ENCODE peak calls at places on chromosomes 6 and 20, in five cellular contexts. One of them, this sample, is unnamed.

GRCh38 chr6:154732824-154733609 is at the start of gene SCAF8:
- DNase-seq in K562: peak; percentile 88
- DNase-seq in GM12878: peak; percentile 23
- DNase-seq in H1: peak; percentile 34
- DNase-seq in HepG2: peak; percentile 73
- DNase-seq in this sample: peak; percentile 84

GRCh38 chr20:24695529-24696225 is 226.2 kb downstream of the SYNDIG1 start:
- DNase-seq in K562: no peak
- DNase-seq in GM12878: no peak
- DNase-seq in H1: no peak
- DNase-seq in HepG2: no peak
- DNase-seq in this sample: no peak

GRCh38 chr6:125528614-125529013 is 220.8 kb upstream of the HEY2 start:
- DNase-seq in K562: no peak
- DNase-seq in GM12878: no peak
- DNase-seq in H1: no peak
- DNase-seq in HepG2: no peak
- DNase-seq in this sample: peak; percentile 84

GRCh38 chr6:26232950-26233607 is 131.9 kb upstream of the BTN3A2 start:
- DNase-seq in K562: no peak
- DNase-seq in GM12878: peak; percentile 55
- DNase-seq in H1: no peak
- DNase-seq in HepG2: no peak
- DNase-seq in this sample: peak; percentile 58

GRCh38 chr20:61847986-61848385 is 217.7 kb downstream of the TAF4 start:
- DNase-seq in K562: no peak
- DNase-seq in GM12878: no peak
- DNase-seq in H1: no peak
- DNase-seq in HepG2: no peak
- DNase-seq in this sample: no peak

GRCh38 chr6:16518265-16518664 is 243.0 kb downstream of the ATXN1 start:
- DNase-seq in K562: no peak
- DNase-seq in GM12878: no peak
- DNase-seq in H1: no peak
- DNase-seq in HepG2: no peak
- DNase-seq in this sample: peak; percentile 43

GRCh38 chr6:91045152-91045551 is 458.3 kb upstream of the MAP3K7 start:
- DNase-seq in K562: no peak
- DNase-seq in GM12878: no peak
- DNase-seq in H1: no peak
- DNase-seq in HepG2: no peak
- DNase-seq in this sample: no peak

GRCh38 chr6:33738153-33738552 is 8.6 kb downstream of the IP6K3 start:
- DNase-seq in K562: no peak
- DNase-seq in GM12878: no peak
- DNase-seq in H1: no peak
- DNase-seq in HepG2: no peak
- DNase-seq in this sample: no peak

GRCh38 chr6:7727951-7728854 is 2.3 kb downstream of the BMP6 start:
- DNase-seq in K562: no peak
- DNase-seq in GM12878: no peak
- DNase-seq in H1: no peak
- DNase-seq in HepG2: no peak
- DNase-seq in this sample: peak; percentile 76

GRCh38 chr6:35165630-35166071 is 24.5 kb upstream of the TCP11 start:
- DNase-seq in K562: no peak
- DNase-seq in GM12878: peak; percentile 15
- DNase-seq in H1: no peak
- DNase-seq in HepG2: peak; percentile 52
- DNase-seq in this sample: no peak

GRCh38 chr6:3831741-3832530 is 17.2 kb upstream of the FAM50B start:
- DNase-seq in K562: no peak
- DNase-seq in GM12878: no peak
- DNase-seq in H1: no peak
- DNase-seq in HepG2: no peak
- DNase-seq in this sample: no peak

GRCh38 chr20:16761305-16761829 is 13.2 kb downstream of the OTOR start:
- DNase-seq in K562: peak; percentile 49
- DNase-seq in GM12878: peak; percentile 19
- DNase-seq in H1: peak; percentile 41
- DNase-seq in HepG2: peak; percentile 77
- DNase-seq in this sample: peak; percentile 85

GRCh38 chr6:112253505-112253841 is 894 bp downstream of the LAMA4 start:
- DNase-seq in K562: no peak
- DNase-seq in GM12878: no peak
- DNase-seq in H1: no peak
- DNase-seq in HepG2: no peak
- DNase-seq in this sample: no peak

GRCh38 chr20:11438412-11438811 is 479.3 kb upstream of the BTBD3 start:
- DNase-seq in K562: no peak
- DNase-seq in GM12878: no peak
- DNase-seq in H1: no peak
- DNase-seq in HepG2: no peak
- DNase-seq in this sample: peak; percentile 26

GRCh38 chr6:106870069-106870468 is 104.5 kb downstream of the CD24 start:
- DNase-seq in K562: no peak
- DNase-seq in GM12878: no peak
- DNase-seq in H1: no peak
- DNase-seq in HepG2: peak; percentile 29
- DNase-seq in this sample: no peak

GRCh38 chr6:491233-491632 is 99.7 kb downstream of the IRF4 start:
- DNase-seq in K562: no peak
- DNase-seq in GM12878: no peak
- DNase-seq in H1: no peak
- DNase-seq in HepG2: no peak
- DNase-seq in this sample: no peak

GRCh38 chr20:63520939-63521601 is 505 bp downstream of the PPDPF start:
- DNase-seq in K562: peak; percentile 91
- DNase-seq in GM12878: no peak
- DNase-seq in H1: no peak
- DNase-seq in HepG2: peak; percentile 40
- DNase-seq in this sample: peak; percentile 82
- TF ChIP-seq CREB1 in K562: no peak
- TF ChIP-seq CREB1 in GM12878: no peak
- TF ChIP-seq CREB1 in H1: peak; percentile 38
- TF ChIP-seq CREB1 in HepG2: no peak
- TF ChIP-seq CREB1 in this sample: no peak

DNA sequence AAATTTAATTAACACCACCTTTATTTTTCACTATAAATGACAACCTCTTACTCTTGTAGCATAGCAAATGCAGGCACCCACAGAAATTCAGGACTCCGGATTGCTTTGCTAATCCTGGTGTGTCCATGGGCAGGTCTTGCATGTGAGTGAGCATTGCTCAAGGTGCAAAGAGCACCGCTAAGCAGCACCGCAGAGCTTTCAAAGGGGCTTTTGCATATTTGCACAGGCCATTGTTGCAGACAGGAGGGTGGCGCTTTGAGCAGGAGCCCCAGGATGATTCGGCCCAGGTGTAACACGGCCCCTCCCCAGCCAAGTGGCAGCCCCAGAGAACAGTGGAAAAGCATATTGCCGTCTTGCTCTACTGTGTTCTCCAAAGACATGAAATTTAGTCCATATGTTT is 293.2 kb downstream of the NRN1 start:
- DNase-seq in K562: no peak
- DNase-seq in GM12878: no peak
- DNase-seq in H1: no peak
- DNase-seq in HepG2: peak; percentile 95
- DNase-seq in this sample: peak; percentile 63
- H3K4me2 ChIP-seq in K562: no peak overlapping the region
- H3K4me2 ChIP-seq in GM12878: no peak overlapping the region
- H3K4me2 ChIP-seq in H1: peak overlapping the region; percentile 39
- H3K4me2 ChIP-seq in HepG2: peak overlapping the region; percentile 40
- H3K4me2 ChIP-seq in this sample: peak overlapping the region; percentile 49

GRCh38 chr20:10217517-10218410 is 866 bp upstream of the SNAP25 start:
- DNase-seq in K562: no peak
- DNase-seq in GM12878: no peak
- DNase-seq in H1: no peak
- DNase-seq in HepG2: no peak
- DNase-seq in this sample: peak; percentile 84
- TF ChIP-seq EZH2 in K562: no peak
- TF ChIP-seq EZH2 in GM12878: no peak
- TF ChIP-seq EZH2 in H1: no peak
- TF ChIP-seq EZH2 in HepG2: no peak
- TF ChIP-seq EZH2 in this sample: no peak

GRCh38 chr6:27517928-27518787 is 45.3 kb upstream of the ZNF184 start:
- DNase-seq in K562: no peak
- DNase-seq in GM12878: no peak
- DNase-seq in H1: no peak
- DNase-seq in HepG2: no peak
- DNase-seq in this sample: no peak
- TF ChIP-seq CREB1 in K562: no peak
- TF ChIP-seq CREB1 in GM12878: no peak
- TF ChIP-seq CREB1 in H1: no peak
- TF ChIP-seq CREB1 in HepG2: no peak
- TF ChIP-seq CREB1 in this sample: no peak

DNA sequence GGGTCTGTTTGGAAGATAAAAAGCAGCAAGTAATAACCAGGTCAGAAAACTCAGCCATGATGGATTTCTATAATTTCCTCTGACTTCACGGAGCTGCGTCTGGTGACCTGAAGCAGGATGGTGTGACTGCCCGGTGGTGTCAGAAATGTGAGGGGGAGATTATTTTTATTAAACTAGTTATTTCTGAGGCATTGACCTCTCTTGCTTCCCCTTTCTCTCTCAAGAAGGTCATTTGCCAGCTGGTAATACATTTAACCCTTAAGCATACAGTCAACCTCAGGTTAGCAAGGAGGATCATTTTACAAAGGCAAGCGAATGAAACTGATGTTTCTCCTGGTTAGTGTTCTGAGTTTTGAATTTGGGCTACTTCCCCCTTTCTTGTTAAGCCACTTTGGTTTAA is 208.1 kb downstream of the CLIC5 start:
- DNase-seq in K562: no peak
- DNase-seq in GM12878: no peak
- DNase-seq in H1: no peak
- DNase-seq in HepG2: no peak
- DNase-seq in this sample: no peak
- H3K4me2 ChIP-seq in K562: no peak overlapping the region
- H3K4me2 ChIP-seq in GM12878: no peak overlapping the region
- H3K4me2 ChIP-seq in H1: no peak overlapping the region
- H3K4me2 ChIP-seq in HepG2: no peak overlapping the region
- H3K4me2 ChIP-seq in this sample: no peak overlapping the region

GRCh38 chr20:56003111-56003800 is 2.1 kb downstream of the CBLN4 start:
- DNase-seq in K562: no peak
- DNase-seq in GM12878: no peak
- DNase-seq in H1: no peak
- DNase-seq in HepG2: no peak
- DNase-seq in this sample: no peak
- TF ChIP-seq EZH2 in K562: no peak
- TF ChIP-seq EZH2 in GM12878: no peak
- TF ChIP-seq EZH2 in H1: peak; percentile 22
- TF ChIP-seq EZH2 in HepG2: no peak
- TF ChIP-seq EZH2 in this sample: no peak

DNA sequence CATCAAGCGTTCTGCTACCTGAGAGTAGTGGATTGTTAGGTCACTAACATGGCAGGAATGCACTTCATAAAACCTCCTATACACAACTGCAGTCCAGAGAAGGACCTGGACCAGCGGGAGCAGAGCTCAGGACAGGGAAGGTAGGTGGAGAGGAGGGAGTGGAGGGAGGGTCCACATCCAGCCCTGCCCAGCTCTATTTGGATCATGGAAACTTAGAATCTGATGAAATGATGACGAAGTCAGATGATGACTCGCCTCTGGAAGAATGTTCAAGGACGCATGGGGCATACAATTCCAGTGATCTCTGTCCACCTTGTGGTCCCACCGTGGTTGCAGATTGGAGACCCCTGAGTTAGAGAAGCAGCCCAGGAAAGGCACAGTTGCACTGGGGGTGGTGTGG is 68.8 kb downstream of the CLIC5 start:
- DNase-seq in K562: no peak
- DNase-seq in GM12878: no peak
- DNase-seq in H1: no peak
- DNase-seq in HepG2: no peak
- DNase-seq in this sample: no peak
- TF ChIP-seq CREB1 in K562: no peak
- TF ChIP-seq CREB1 in GM12878: no peak
- TF ChIP-seq CREB1 in H1: no peak
- TF ChIP-seq CREB1 in HepG2: peak; percentile 61
- TF ChIP-seq CREB1 in this sample: no peak